ENCODE peak calls at places on chromosomes 4 and X, in nine cellular contexts. One of them, this sample, is unnamed. For H3K9me3, the result is how much of the 10 kb centered on the place peaks cover.

GRCh38 chr4:176902710-176903323 is 110.1 kb upstream of the VEGFC start:
- DNase-seq in upper lobe of right lung: no peak
- DNase-seq in CD8-positive, alpha-beta memory T cell: no peak
- DNase-seq in left ventricle myocardium inferior: no peak
- DNase-seq in endothelial cell of umbilical vein: peak
- DNase-seq in CD4-positive, CD25-positive, alpha-beta regulatory T cell: no peak
- DNase-seq in lung: no peak
- DNase-seq in NT2/D1: no peak
- DNase-seq in A549: no peak
- DNase-seq in this sample: no peak

GRCh38 chr4:100483796-100484195 is 34.0 kb downstream of the EMCN start:
- DNase-seq in upper lobe of right lung: no peak
- DNase-seq in CD8-positive, alpha-beta memory T cell: no peak
- DNase-seq in left ventricle myocardium inferior: no peak
- DNase-seq in endothelial cell of umbilical vein: no peak
- DNase-seq in CD4-positive, CD25-positive, alpha-beta regulatory T cell: no peak
- DNase-seq in lung: no peak
- DNase-seq in NT2/D1: no peak
- DNase-seq in A549: no peak
- DNase-seq in this sample: no peak

GRCh38 chrX:13376857-13377441 is 57.1 kb upstream of the ATXN3L start:
- DNase-seq in upper lobe of right lung: no peak
- DNase-seq in CD8-positive, alpha-beta memory T cell: no peak
- DNase-seq in left ventricle myocardium inferior: no peak
- DNase-seq in endothelial cell of umbilical vein: no peak
- DNase-seq in CD4-positive, CD25-positive, alpha-beta regulatory T cell: no peak
- DNase-seq in lung: peak
- DNase-seq in NT2/D1: no peak
- DNase-seq in A549: no peak
- DNase-seq in this sample: peak

GRCh38 chr4:130808492-130808891 is 1712.5 kb downstream of the C4orf33 start:
- DNase-seq in upper lobe of right lung: no peak
- DNase-seq in CD8-positive, alpha-beta memory T cell: no peak
- DNase-seq in left ventricle myocardium inferior: no peak
- DNase-seq in endothelial cell of umbilical vein: peak
- DNase-seq in CD4-positive, CD25-positive, alpha-beta regulatory T cell: no peak
- DNase-seq in lung: no peak
- DNase-seq in NT2/D1: no peak
- DNase-seq in A549: peak
- DNase-seq in this sample: peak

GRCh38 chr4:88573995-88574394 is 18.3 kb upstream of the HERC3 start:
- DNase-seq in upper lobe of right lung: no peak
- DNase-seq in CD8-positive, alpha-beta memory T cell: no peak
- DNase-seq in left ventricle myocardium inferior: no peak
- DNase-seq in endothelial cell of umbilical vein: no peak
- DNase-seq in CD4-positive, CD25-positive, alpha-beta regulatory T cell: no peak
- DNase-seq in lung: no peak
- DNase-seq in NT2/D1: no peak
- DNase-seq in A549: peak
- DNase-seq in this sample: no peak

GRCh38 chrX:130771230-130771629 is 131.8 kb downstream of the ENOX2 start:
- DNase-seq in upper lobe of right lung: no peak
- DNase-seq in CD8-positive, alpha-beta memory T cell: no peak
- DNase-seq in left ventricle myocardium inferior: no peak
- DNase-seq in endothelial cell of umbilical vein: no peak
- DNase-seq in CD4-positive, CD25-positive, alpha-beta regulatory T cell: no peak
- DNase-seq in lung: no peak
- DNase-seq in NT2/D1: no peak
- DNase-seq in A549: no peak
- DNase-seq in this sample: no peak

GRCh38 chr4:105191621-105192210 is 45.0 kb downstream of the TET2 start:
- DNase-seq in upper lobe of right lung: no peak
- DNase-seq in CD8-positive, alpha-beta memory T cell: no peak
- DNase-seq in left ventricle myocardium inferior: no peak
- DNase-seq in endothelial cell of umbilical vein: peak
- DNase-seq in CD4-positive, CD25-positive, alpha-beta regulatory T cell: no peak
- DNase-seq in lung: no peak
- DNase-seq in NT2/D1: no peak
- DNase-seq in A549: no peak
- DNase-seq in this sample: peak

GRCh38 chrX:105464611-105465010 is 244.1 kb upstream of the TEX13A start:
- DNase-seq in upper lobe of right lung: no peak
- DNase-seq in CD8-positive, alpha-beta memory T cell: no peak
- DNase-seq in left ventricle myocardium inferior: no peak
- DNase-seq in endothelial cell of umbilical vein: no peak
- DNase-seq in CD4-positive, CD25-positive, alpha-beta regulatory T cell: no peak
- DNase-seq in lung: no peak
- DNase-seq in NT2/D1: no peak
- DNase-seq in A549: no peak
- DNase-seq in this sample: no peak

GRCh38 chr4:94365304-94365703 is 22.7 kb upstream of the HPGDS start:
- DNase-seq in upper lobe of right lung: no peak
- DNase-seq in CD8-positive, alpha-beta memory T cell: no peak
- DNase-seq in left ventricle myocardium inferior: no peak
- DNase-seq in endothelial cell of umbilical vein: peak
- DNase-seq in CD4-positive, CD25-positive, alpha-beta regulatory T cell: no peak
- DNase-seq in lung: no peak
- DNase-seq in NT2/D1: no peak
- DNase-seq in A549: no peak
- DNase-seq in this sample: no peak

GRCh38 chrX:123738378-123738955 is 5.6 kb upstream of the THOC2 start:
- DNase-seq in upper lobe of right lung: no peak
- DNase-seq in CD8-positive, alpha-beta memory T cell: no peak
- DNase-seq in left ventricle myocardium inferior: no peak
- DNase-seq in endothelial cell of umbilical vein: no peak
- DNase-seq in CD4-positive, CD25-positive, alpha-beta regulatory T cell: no peak
- DNase-seq in lung: no peak
- DNase-seq in NT2/D1: no peak
- DNase-seq in A549: peak
- DNase-seq in this sample: no peak

GRCh38 chrX:102958794-102959193 is 21.7 kb downstream of the RAB40AL start:
- DNase-seq in upper lobe of right lung: no peak
- DNase-seq in CD8-positive, alpha-beta memory T cell: no peak
- DNase-seq in left ventricle myocardium inferior: no peak
- DNase-seq in endothelial cell of umbilical vein: no peak
- DNase-seq in CD4-positive, CD25-positive, alpha-beta regulatory T cell: no peak
- DNase-seq in lung: no peak
- DNase-seq in NT2/D1: no peak
- DNase-seq in A549: no peak
- DNase-seq in this sample: no peak

GRCh38 chr4:4416981-4417380 is 30.1 kb downstream of the NSG1 start:
- DNase-seq in upper lobe of right lung: peak
- DNase-seq in CD8-positive, alpha-beta memory T cell: no peak
- DNase-seq in left ventricle myocardium inferior: no peak
- DNase-seq in endothelial cell of umbilical vein: no peak
- DNase-seq in CD4-positive, CD25-positive, alpha-beta regulatory T cell: no peak
- DNase-seq in lung: no peak
- DNase-seq in NT2/D1: no peak
- DNase-seq in A549: no peak
- DNase-seq in this sample: no peak

GRCh38 chrX:132489256-132490085 is 633 bp upstream of the MBNL3 start:
- DNase-seq in upper lobe of right lung: peak
- DNase-seq in CD8-positive, alpha-beta memory T cell: peak
- DNase-seq in left ventricle myocardium inferior: peak
- DNase-seq in endothelial cell of umbilical vein: peak
- DNase-seq in CD4-positive, CD25-positive, alpha-beta regulatory T cell: peak
- DNase-seq in lung: peak
- DNase-seq in NT2/D1: no peak
- DNase-seq in A549: peak
- DNase-seq in this sample: peak

GRCh38 chrX:19532709-19533108 is 17.4 kb upstream of the MAP3K15 start:
- DNase-seq in upper lobe of right lung: no peak
- DNase-seq in CD8-positive, alpha-beta memory T cell: no peak
- DNase-seq in left ventricle myocardium inferior: no peak
- DNase-seq in endothelial cell of umbilical vein: no peak
- DNase-seq in CD4-positive, CD25-positive, alpha-beta regulatory T cell: no peak
- DNase-seq in lung: no peak
- DNase-seq in NT2/D1: no peak
- DNase-seq in A549: no peak
- DNase-seq in this sample: no peak

GRCh38 chr4:176563591-176563990 is 229.1 kb downstream of the VEGFC start:
- DNase-seq in upper lobe of right lung: no peak
- DNase-seq in CD8-positive, alpha-beta memory T cell: no peak
- DNase-seq in left ventricle myocardium inferior: no peak
- DNase-seq in endothelial cell of umbilical vein: peak
- DNase-seq in CD4-positive, CD25-positive, alpha-beta regulatory T cell: no peak
- DNase-seq in lung: no peak
- DNase-seq in NT2/D1: no peak
- DNase-seq in A549: peak
- DNase-seq in this sample: peak

GRCh38 chr4:5365071-5366008 is 314.1 kb downstream of the STK32B start:
- DNase-seq in upper lobe of right lung: no peak
- DNase-seq in CD8-positive, alpha-beta memory T cell: no peak
- DNase-seq in left ventricle myocardium inferior: no peak
- DNase-seq in endothelial cell of umbilical vein: peak
- DNase-seq in CD4-positive, CD25-positive, alpha-beta regulatory T cell: no peak
- DNase-seq in lung: peak
- DNase-seq in NT2/D1: peak
- DNase-seq in A549: peak
- DNase-seq in this sample: no peak

GRCh38 chr4:88949605-88950004 is 107.4 kb downstream of the FAM13A start:
- DNase-seq in upper lobe of right lung: no peak
- DNase-seq in CD8-positive, alpha-beta memory T cell: no peak
- DNase-seq in left ventricle myocardium inferior: no peak
- DNase-seq in endothelial cell of umbilical vein: no peak
- DNase-seq in CD4-positive, CD25-positive, alpha-beta regulatory T cell: no peak
- DNase-seq in lung: no peak
- DNase-seq in NT2/D1: no peak
- DNase-seq in A549: no peak
- DNase-seq in this sample: no peak

GRCh38 chrX:9682456-9682855 is 83.2 kb downstream of the GPR143 start:
- DNase-seq in upper lobe of right lung: no peak
- DNase-seq in CD8-positive, alpha-beta memory T cell: no peak
- DNase-seq in left ventricle myocardium inferior: no peak
- DNase-seq in endothelial cell of umbilical vein: peak
- DNase-seq in CD4-positive, CD25-positive, alpha-beta regulatory T cell: no peak
- DNase-seq in lung: no peak
- DNase-seq in NT2/D1: no peak
- DNase-seq in A549: no peak
- DNase-seq in this sample: no peak

GRCh38 chr4:38924266-38924827 is 56.7 kb downstream of the FAM114A1 start:
- DNase-seq in upper lobe of right lung: no peak
- DNase-seq in CD8-positive, alpha-beta memory T cell: no peak
- DNase-seq in left ventricle myocardium inferior: no peak
- DNase-seq in endothelial cell of umbilical vein: no peak
- DNase-seq in CD4-positive, CD25-positive, alpha-beta regulatory T cell: no peak
- DNase-seq in lung: no peak
- DNase-seq in NT2/D1: no peak
- DNase-seq in A549: no peak
- DNase-seq in this sample: peak

GRCh38 chr4:38917481-38918025 is 49.9 kb downstream of the FAM114A1 start:
- DNase-seq in upper lobe of right lung: no peak
- DNase-seq in CD8-positive, alpha-beta memory T cell: no peak
- DNase-seq in left ventricle myocardium inferior: no peak
- DNase-seq in endothelial cell of umbilical vein: no peak
- DNase-seq in CD4-positive, CD25-positive, alpha-beta regulatory T cell: no peak
- DNase-seq in lung: no peak
- DNase-seq in NT2/D1: no peak
- DNase-seq in A549: no peak
- DNase-seq in this sample: no peak

GRCh38 chr4:38923746-38924145 is 56.1 kb downstream of the FAM114A1 start:
- DNase-seq in upper lobe of right lung: no peak
- DNase-seq in CD8-positive, alpha-beta memory T cell: no peak
- DNase-seq in left ventricle myocardium inferior: no peak
- DNase-seq in endothelial cell of umbilical vein: no peak
- DNase-seq in CD4-positive, CD25-positive, alpha-beta regulatory T cell: no peak
- DNase-seq in lung: no peak
- DNase-seq in NT2/D1: no peak
- DNase-seq in A549: no peak
- DNase-seq in this sample: no peak

GRCh38 chr4:38921151-38921550 is 53.5 kb downstream of the FAM114A1 start:
- DNase-seq in upper lobe of right lung: no peak
- DNase-seq in CD8-positive, alpha-beta memory T cell: no peak
- DNase-seq in left ventricle myocardium inferior: no peak
- DNase-seq in endothelial cell of umbilical vein: no peak
- DNase-seq in CD4-positive, CD25-positive, alpha-beta regulatory T cell: no peak
- DNase-seq in lung: no peak
- DNase-seq in NT2/D1: no peak
- DNase-seq in A549: no peak
- DNase-seq in this sample: no peak

GRCh38 chr4:38920186-38920585 is 52.6 kb downstream of the FAM114A1 start:
- DNase-seq in upper lobe of right lung: no peak
- DNase-seq in CD8-positive, alpha-beta memory T cell: no peak
- DNase-seq in left ventricle myocardium inferior: no peak
- DNase-seq in endothelial cell of umbilical vein: no peak
- DNase-seq in CD4-positive, CD25-positive, alpha-beta regulatory T cell: no peak
- DNase-seq in lung: no peak
- DNase-seq in NT2/D1: no peak
- DNase-seq in A549: no peak
- DNase-seq in this sample: no peak
- H3K9me3 ChIP-seq in upper lobe of right lung: under half
- H3K9me3 ChIP-seq in CD8-positive, alpha-beta memory T cell: under half
- H3K9me3 ChIP-seq in left ventricle myocardium inferior: under half
- H3K9me3 ChIP-seq in endothelial cell of umbilical vein: under half
- H3K9me3 ChIP-seq in CD4-positive, CD25-positive, alpha-beta regulatory T cell: under half
- H3K9me3 ChIP-seq in lung: under half
- H3K9me3 ChIP-seq in NT2/D1: under half
- H3K9me3 ChIP-seq in A549: under half
- H3K9me3 ChIP-seq in this sample: under half

GRCh38 chrX:104013606-104014005 is at the start of gene H2BW1:
- DNase-seq in upper lobe of right lung: no peak
- DNase-seq in CD8-positive, alpha-beta memory T cell: no peak
- DNase-seq in left ventricle myocardium inferior: no peak
- DNase-seq in endothelial cell of umbilical vein: no peak
- DNase-seq in CD4-positive, CD25-positive, alpha-beta regulatory T cell: no peak
- DNase-seq in lung: no peak
- DNase-seq in NT2/D1: no peak
- DNase-seq in A549: no peak
- DNase-seq in this sample: no peak
- H3K9me3 ChIP-seq in upper lobe of right lung: under half
- H3K9me3 ChIP-seq in CD8-positive, alpha-beta memory T cell: under half
- H3K9me3 ChIP-seq in left ventricle myocardium inferior: under half
- H3K9me3 ChIP-seq in endothelial cell of umbilical vein: under half
- H3K9me3 ChIP-seq in CD4-positive, CD25-positive, alpha-beta regulatory T cell: under half
- H3K9me3 ChIP-seq in lung: under half
- H3K9me3 ChIP-seq in NT2/D1: under half
- H3K9me3 ChIP-seq in A549: under half
- H3K9me3 ChIP-seq in this sample: under half

GRCh38 chr4:14084598-14084997 is 457.1 kb upstream of the BOD1L1 start:
- DNase-seq in upper lobe of right lung: no peak
- DNase-seq in CD8-positive, alpha-beta memory T cell: no peak
- DNase-seq in left ventricle myocardium inferior: no peak
- DNase-seq in endothelial cell of umbilical vein: no peak
- DNase-seq in CD4-positive, CD25-positive, alpha-beta regulatory T cell: no peak
- DNase-seq in lung: no peak
- DNase-seq in NT2/D1: peak
- DNase-seq in A549: no peak
- DNase-seq in this sample: no peak
- H3K9me3 ChIP-seq in upper lobe of right lung: under half
- H3K9me3 ChIP-seq in CD8-positive, alpha-beta memory T cell: under half
- H3K9me3 ChIP-seq in left ventricle myocardium inferior: under half
- H3K9me3 ChIP-seq in endothelial cell of umbilical vein: under half
- H3K9me3 ChIP-seq in CD4-positive, CD25-positive, alpha-beta regulatory T cell: under half
- H3K9me3 ChIP-seq in lung: under half
- H3K9me3 ChIP-seq in NT2/D1: under half
- H3K9me3 ChIP-seq in A549: under half
- H3K9me3 ChIP-seq in this sample: under half

DNA sequence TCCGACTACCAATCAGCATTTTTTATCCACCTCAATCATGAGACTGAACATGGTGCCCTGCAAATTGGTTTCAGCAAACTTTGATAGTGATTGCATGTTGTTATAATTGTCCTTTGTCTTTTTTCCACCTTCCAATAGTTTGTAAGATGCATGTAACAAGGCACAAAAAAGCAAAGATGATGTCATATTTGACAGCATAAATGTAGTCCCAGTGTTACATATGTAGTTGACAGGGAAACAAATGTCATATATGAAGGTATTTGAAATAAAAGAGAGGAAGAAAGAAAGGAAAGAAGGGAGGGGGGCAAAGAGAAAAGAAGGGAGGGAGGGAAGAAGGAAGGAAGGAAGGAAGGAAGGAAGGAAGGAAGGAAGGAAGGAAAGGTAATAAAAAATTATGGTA is 441.7 kb upstream of the CPEB2 start:
- DNase-seq in upper lobe of right lung: no peak
- DNase-seq in CD8-positive, alpha-beta memory T cell: no peak
- DNase-seq in left ventricle myocardium inferior: no peak
- DNase-seq in endothelial cell of umbilical vein: no peak
- DNase-seq in CD4-positive, CD25-positive, alpha-beta regulatory T cell: no peak
- DNase-seq in lung: no peak
- DNase-seq in NT2/D1: no peak
- DNase-seq in A549: no peak
- DNase-seq in this sample: no peak
- H3K9me3 ChIP-seq in upper lobe of right lung: under half
- H3K9me3 ChIP-seq in CD8-positive, alpha-beta memory T cell: under half
- H3K9me3 ChIP-seq in left ventricle myocardium inferior: under half
- H3K9me3 ChIP-seq in endothelial cell of umbilical vein: under half
- H3K9me3 ChIP-seq in CD4-positive, CD25-positive, alpha-beta regulatory T cell: under half
- H3K9me3 ChIP-seq in lung: under half
- H3K9me3 ChIP-seq in NT2/D1: under half
- H3K9me3 ChIP-seq in A549: under half
- H3K9me3 ChIP-seq in this sample: under half